ENCODE peak calls at places on chromosomes 3 and 15, in four cellular contexts. One of them, this sample, is unnamed.

GRCh38 chr3:27659279-27660021 is 62.7 kb downstream of the EOMES start:
- DNase-seq in AG08396: peak
- DNase-seq in fibroblast of the aortic adventitia: peak
- DNase-seq in germinal center: peak
- DNase-seq in this sample: peak

GRCh38 chr3:157830865-157831264 is 275.4 kb downstream of the SHOX2 start:
- DNase-seq in AG08396: no peak
- DNase-seq in fibroblast of the aortic adventitia: no peak
- DNase-seq in germinal center: no peak
- DNase-seq in this sample: no peak

GRCh38 chr15:73936181-73936580 is 9.9 kb downstream of the LOXL1 start:
- DNase-seq in AG08396: peak
- DNase-seq in fibroblast of the aortic adventitia: peak
- DNase-seq in germinal center: no peak
- DNase-seq in this sample: peak

GRCh38 chr3:182967218-182968204 is 12.8 kb downstream of the DCUN1D1 start:
- DNase-seq in AG08396: no peak
- DNase-seq in fibroblast of the aortic adventitia: no peak
- DNase-seq in germinal center: peak
- DNase-seq in this sample: no peak

GRCh38 chr15:82832601-82833209 is 23.3 kb downstream of the WHAMM start:
- DNase-seq in AG08396: peak
- DNase-seq in fibroblast of the aortic adventitia: peak
- DNase-seq in germinal center: no peak
- DNase-seq in this sample: no peak

GRCh38 chr3:5170975-5171374 is 16.5 kb upstream of the EDEM1 start:
- DNase-seq in AG08396: no peak
- DNase-seq in fibroblast of the aortic adventitia: no peak
- DNase-seq in germinal center: no peak
- DNase-seq in this sample: no peak

GRCh38 chr15:69940441-69940785 is 157.3 kb downstream of the TLE3 start:
- DNase-seq in AG08396: no peak
- DNase-seq in fibroblast of the aortic adventitia: no peak
- DNase-seq in germinal center: no peak
- DNase-seq in this sample: no peak

GRCh38 chr15:84099181-84099580 is 136.4 kb upstream of the GOLGA6L4 start:
- DNase-seq in AG08396: no peak
- DNase-seq in fibroblast of the aortic adventitia: peak
- DNase-seq in germinal center: no peak
- DNase-seq in this sample: peak

GRCh38 chr3:169228522-169228921 is 435.0 kb downstream of the MECOM start:
- DNase-seq in AG08396: no peak
- DNase-seq in fibroblast of the aortic adventitia: peak
- DNase-seq in germinal center: no peak
- DNase-seq in this sample: no peak

This sample was measured in RPMI8226.